ENCODE peak calls at places on chromosome 9, in nine cellular contexts. L is stimulated activated naive B cell treated with anti-CD40 and anti-IgM and Interleukin-4, amounts not matched to agents 10 μg/mL and 1 μg/mL and 100 μg/mL, for 72 hours; N is endothelial cell; U is AG08395; C is breast epithelium; H is HTR-8/SVneo; D is astrocyte; Q is bronchial epithelial cell; J is T follicular helper cell. S is an unnamed sample.

GRCh38 chr9:19481971-19482404 is 73.2 kb downstream of the ACER2 start:
- DNase-seq in N (no peak), U (no peak), J (no peak), L (no peak), Q (no peak), C (no peak), H (no peak), D (no peak), S (no peak)

GRCh38 chr9:114156658-114157421 is 1.5 kb downstream of the COL27A1 start:
- DNase-seq in H (peak; percentile 42), Q (peak; percentile 69), U (peak; percentile 68), D (peak; percentile 85), J (no peak), C (no peak), N (peak; percentile 46), L (no peak), S (peak; percentile 88)

GRCh38 chr9:89911721-89912604 is 307.2 kb downstream of the GADD45G start:
- DNase-seq in J (no peak), Q (no peak), U (peak; percentile 84), C (no peak), L (no peak), H (no peak), N (no peak), D (peak; percentile 32), S (peak; percentile 61)

GRCh38 chr9:80188579-80188978 is 616.8 kb downstream of the TLE4 start:
- DNase-seq in C (no peak), J (no peak), L (no peak), Q (no peak), H (no peak), U (no peak), D (no peak), N (no peak), S (no peak)

GRCh38 chr9:34279431-34279830 is 49.6 kb downstream of the KIF24 start:
- DNase-seq in N (no peak), D (no peak), J (no peak), C (no peak), L (no peak), U (peak; percentile 10), Q (peak; percentile 83), H (no peak), S (no peak)

GRCh38 chr9:3478549-3478953 is 47.2 kb downstream of the RFX3 start:
- DNase-seq in N (no peak), J (no peak), L (no peak), D (peak; percentile 25), U (no peak), Q (peak; percentile 98), H (no peak), C (no peak), S (peak; percentile 25)

GRCh38 chr9:125701351-125701750 is 5.7 kb downstream of the MAPKAP1 start:
- DNase-seq in C (no peak), L (no peak), Q (peak; percentile 99), N (no peak), J (no peak), D (peak; percentile 88), H (no peak), U (peak; percentile 72), S (peak; percentile 80)

GRCh38 chr9:79663878-79664277 is 92.1 kb downstream of the TLE4 start:
- DNase-seq in U (peak; percentile 27), Q (no peak), C (no peak), L (no peak), D (no peak), N (no peak), J (no peak), H (no peak), S (no peak)

GRCh38 chr9:27247756-27248155 is 49.2 kb downstream of the EQTN start:
- DNase-seq in U (peak; percentile 63), L (peak; percentile 5), C (no peak), J (no peak), D (peak; percentile 50), H (peak; percentile 8), Q (peak; percentile 75), N (peak; percentile 51), S (peak; percentile 40)

GRCh38 chr9:27413507-27414214 is 110.4 kb upstream of the IFNK start:
- DNase-seq in U (no peak), D (no peak), N (no peak), C (no peak), Q (no peak), J (no peak), H (no peak), L (no peak), S (peak; percentile 34)

GRCh38 chr9:69186841-69187611 is 12.9 kb downstream of the TJP2 start:
- DNase-seq in N (no peak), L (no peak), C (no peak), U (peak; percentile 18), H (no peak), D (peak; percentile 71), Q (peak; percentile 85), J (no peak), S (peak; percentile 68)

GRCh38 chr9:14362175-14362574 is 48.2 kb upstream of the NFIB start:
- DNase-seq in L (no peak), N (no peak), Q (no peak), J (no peak), U (peak; percentile 38), C (no peak), D (peak; percentile 49), H (no peak), S (peak; percentile 65)

GRCh38 chr9:78786794-78787193 is 489.9 kb downstream of the PSAT1 start:
- DNase-seq in D (peak; percentile 70), C (no peak), J (no peak), Q (peak; percentile 7), N (no peak), U (peak; percentile 75), L (no peak), H (peak; percentile 10), S (peak; percentile 62)

GRCh38 chr9:70563437-70564204 is 149.2 kb upstream of the KLF9 start:
- DNase-seq in D (peak; percentile 91), Q (peak; percentile 25), L (peak; percentile 53), U (peak; percentile 81), N (no peak), H (no peak), C (no peak), J (peak; percentile 16), S (peak; percentile 94)

GRCh38 chr9:99851028-99851822 is 29.5 kb downstream of the NR4A3 start:
- DNase-seq in N (no peak), Q (no peak), C (no peak), D (no peak), H (no peak), J (no peak), L (no peak), U (no peak), S (no peak)

GRCh38 chr9:111902396-111903147 is 6.0 kb downstream of the UGCG start:
- DNase-seq in N (no peak), Q (peak; percentile 72), L (no peak), C (no peak), U (no peak), D (peak; percentile 81), H (no peak), J (no peak), S (no peak)

GRCh38 chr9:35108461-35108860 is 5.5 kb upstream of the STOML2 start:
- DNase-seq in H (no peak), U (no peak), N (no peak), J (no peak), Q (no peak), C (no peak), D (no peak), L (no peak), S (no peak)

GRCh38 chr9:106916491-106917235 is 53.7 kb downstream of the ZNF462 start:
- DNase-seq in C (no peak), H (peak; percentile 69), L (no peak), Q (peak; percentile 95), N (no peak), J (no peak), D (peak; percentile 93), U (peak; percentile 68), S (peak; percentile 84)

GRCh38 chr9:129273941-129274709 is 96.1 kb upstream of the IER5L start:
- DNase-seq in U (no peak), Q (no peak), L (no peak), C (no peak), D (no peak), J (no peak), N (no peak), H (no peak), S (no peak)

GRCh38 chr9:107282268-107282667 is 811 bp upstream of the RAD23B start:
- DNase-seq in L (no peak), N (no peak), U (no peak), J (no peak), H (no peak), D (no peak), C (no peak), Q (no peak), S (no peak)

GRCh38 chr9:112059145-112059979 is 115.7 kb downstream of the SUSD1 start:
- DNase-seq in L (peak; percentile 34), C (no peak), H (no peak), N (no peak), Q (peak; percentile 83), D (peak; percentile 74), J (no peak), U (peak; percentile 74), S (peak; percentile 95)

S was measured in AG10803.